ENCODE peak calls at places on chromosomes 5 and 9, in five cellular contexts. Y, Q, F, N and M are unnamed samples.

GRCh38 chr5:165502893-165503696 is 1997.7 kb downstream of the MAT2B start:
- DNase-seq in Q (no peak), F (no peak), Y (no peak), N (no peak), M (no peak)

GRCh38 chr9:92947268-92948031 is at the start of gene FGD3:
- DNase-seq in F (peak; percentile 88), Q (peak; percentile 81), N (no peak), Y (no peak), M (no peak)

GRCh38 chr9:104779946-104780539 is 16.1 kb downstream of the NIPSNAP3B start:
- DNase-seq in Y (no peak), Q (no peak), N (no peak), F (no peak), M (no peak)

GRCh38 chr9:127536499-127536898 is 75.6 kb upstream of the STXBP1 start:
- DNase-seq in F (no peak), N (no peak), Y (no peak), Q (no peak), M (no peak)

GRCh38 chr5:170151105-170151831 is 45.6 kb downstream of the FOXI1 start:
- DNase-seq in F (no peak), N (peak; percentile 60), Q (no peak), Y (no peak), M (no peak)

GRCh38 chr5:62985749-62986148 is 407.1 kb downstream of the LRRC70 start:
- DNase-seq in Q (no peak), F (no peak), Y (no peak), N (no peak), M (no peak)

GRCh38 chr9:91486699-91487497 is 63.3 kb upstream of the NFIL3 start:
- DNase-seq in N (no peak), Q (no peak), Y (no peak), F (no peak), M (no peak)

GRCh38 chr5:173324115-173325001 is 3.9 kb downstream of the STC2 start:
- DNase-seq in Y (no peak), N (no peak), F (no peak), Q (peak; percentile 78), M (no peak)

GRCh38 chr9:137021979-137022619 is 5.9 kb downstream of the ABCA2 start:
- DNase-seq in Q (no peak), F (no peak), N (peak; percentile 84), Y (no peak), M (no peak)

GRCh38 chr5:179307931-179308471 is 37.3 kb downstream of the ADAMTS2 start:
- DNase-seq in Y (no peak), N (no peak), Q (no peak), F (no peak), M (no peak)

GRCh38 chr5:151158287-151158661 is 695 bp upstream of the ANXA6 start:
- DNase-seq in Q (no peak), F (no peak), N (no peak), Y (no peak), M (no peak)

GRCh38 chr5:16600949-16601348 is 15.8 kb downstream of the RETREG1 start:
- DNase-seq in Y (no peak), F (no peak), N (no peak), Q (no peak), M (no peak)